ENCODE peak calls at places on chromosomes 2 and 18, in nine cellular contexts. G is colonic mucosa; K is fibroblast of lung; D is breast epithelium; Q is heart left ventricle; X is body of pancreas; M is CD8-positive, alpha-beta memory T cell; U is uterus; P is Panc1. J is an unnamed sample. For H3K9me3, the result is how much of the 10 kb centered on the place peaks cover.

GRCh38 chr18:58769321-58769720 is 95.4 kb upstream of the ZNF532 start:
- DNase-seq in G (no peak), K (no peak), D (no peak), Q (no peak), X (no peak), M (no peak), U (no peak), P (no peak), J (no peak)

GRCh38 chr2:28643324-28643723 is 108.3 kb upstream of the PPP1CB start:
- DNase-seq in G (no peak), K (no peak), D (no peak), Q (no peak), X (peak), M (no peak), U (peak), P (no peak), J (no peak)

GRCh38 chr2:54545700-54546450 is 89.7 kb downstream of the SPTBN1 start:
- DNase-seq in G (no peak), K (peak), D (no peak), Q (no peak), X (peak), M (no peak), U (no peak), P (peak), J (no peak)

GRCh38 chr2:231597014-231597611 is 4.4 kb downstream of the TEX44 start:
- DNase-seq in G (no peak), K (peak), D (no peak), Q (peak), X (no peak), M (no peak), U (no peak), P (no peak), J (no peak)

GRCh38 chr2:231181848-231182247 is 16.6 kb upstream of the ARMC9 start:
- DNase-seq in G (peak), K (peak), D (no peak), Q (peak), X (peak), M (no peak), U (no peak), P (peak), J (peak)

GRCh38 chr2:54610700-54611099 is 112.8 kb upstream of the EML6 start:
- DNase-seq in G (no peak), K (no peak), D (no peak), Q (no peak), X (no peak), M (no peak), U (no peak), P (no peak), J (no peak)

GRCh38 chr2:9174771-9175441 is 31.7 kb upstream of the ASAP2 start:
- DNase-seq in G (no peak), K (peak), D (no peak), Q (no peak), X (peak), M (no peak), U (no peak), P (no peak), J (peak)

GRCh38 chr2:96340493-96341414 is 5.2 kb downstream of the NCAPH start:
- DNase-seq in G (no peak), K (no peak), D (no peak), Q (no peak), X (no peak), M (no peak), U (no peak), P (no peak), J (no peak)

GRCh38 chr18:74310411-74310810 is 5.2 kb upstream of the C18orf63 start:
- DNase-seq in G (no peak), K (peak), D (no peak), Q (no peak), X (peak), M (no peak), U (no peak), P (peak), J (no peak)

GRCh38 chr2:128381001-128381938 is 62.6 kb upstream of the HS6ST1 start:
- DNase-seq in G (no peak), K (no peak), D (peak), Q (peak), X (peak), M (no peak), U (peak), P (no peak), J (peak)

GRCh38 chr2:177543007-177543760 is 150.6 kb downstream of the AGPS start:
- DNase-seq in G (no peak), K (peak), D (no peak), Q (no peak), X (peak), M (no peak), U (no peak), P (no peak), J (no peak)

GRCh38 chr18:28078298-28078697 is 98.6 kb downstream of the CDH2 start:
- DNase-seq in G (no peak), K (no peak), D (no peak), Q (no peak), X (no peak), M (no peak), U (no peak), P (no peak), J (no peak)

GRCh38 chr2:111071480-111072143 is 49.1 kb upstream of the BCL2L11 start:
- DNase-seq in G (no peak), K (peak), D (no peak), Q (no peak), X (peak), M (no peak), U (no peak), P (peak), J (no peak)

GRCh38 chr2:69989422-69990128 is 28.1 kb upstream of the ASPRV1 start:
- DNase-seq in G (peak), K (no peak), D (no peak), Q (no peak), X (no peak), M (no peak), U (no peak), P (no peak), J (no peak)

GRCh38 chr18:79784965-79785770 is 12.6 kb upstream of the KCNG2 start:
- DNase-seq in G (no peak), K (peak), D (no peak), Q (no peak), X (no peak), M (no peak), U (no peak), P (no peak), J (peak)

GRCh38 chr2:176173679-176174381 is 14.6 kb upstream of the HOXD1 start:
- DNase-seq in G (no peak), K (no peak), D (no peak), Q (no peak), X (no peak), M (no peak), U (no peak), P (no peak), J (no peak)
- H3K4me3 ChIP-seq in G (peak), K (no peak), D (no peak), Q (no peak), X (no peak), M (no peak), U (no peak), P (no peak), J (no peak)

GRCh38 chr2:42765686-42766085 is 1.8 kb upstream of the OXER1 start:
- DNase-seq in G (no peak), K (no peak), D (no peak), Q (no peak), X (no peak), M (no peak), U (no peak), P (no peak), J (no peak)

GRCh38 chr2:42762823-42763804 is 821 bp downstream of the OXER1 start:
- DNase-seq in G (no peak), K (no peak), D (no peak), Q (no peak), X (no peak), M (no peak), U (no peak), P (no peak), J (no peak)

GRCh38 chr2:42764096-42764495 is at the start of gene OXER1:
- DNase-seq in G (no peak), K (no peak), D (no peak), Q (no peak), X (peak), M (no peak), U (no peak), P (no peak), J (no peak)

GRCh38 chr2:42767080-42767898 is 3.4 kb upstream of the OXER1 start:
- DNase-seq in G (no peak), K (no peak), D (no peak), Q (no peak), X (no peak), M (no peak), U (no peak), P (no peak), J (no peak)

DNA sequence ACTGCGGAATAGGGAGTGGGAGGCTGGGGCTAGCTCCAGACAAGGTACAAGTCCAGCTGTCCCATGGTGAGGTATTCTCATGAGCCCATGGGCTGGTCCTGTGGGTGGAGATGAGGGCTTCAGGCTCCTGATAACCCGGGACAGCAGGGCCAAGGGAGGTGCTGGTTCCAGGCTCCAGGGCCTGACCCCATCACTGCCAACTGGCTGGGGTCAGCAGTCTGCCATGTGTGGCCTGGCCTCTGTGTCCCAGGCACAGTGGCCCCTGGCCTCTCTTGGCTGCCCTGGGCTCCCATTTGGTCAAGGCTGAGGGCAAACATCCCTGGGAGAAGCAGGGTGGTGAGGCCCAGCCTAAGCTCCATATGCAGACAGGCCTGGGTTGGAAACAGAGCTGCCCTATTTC is 966 bp upstream of the OXER1 start:
- DNase-seq in G (no peak), K (no peak), D (no peak), Q (no peak), X (no peak), M (no peak), U (no peak), P (no peak), J (no peak)
- H3K27ac ChIP-seq in G (no peak), K (no peak), D (no peak), Q (no peak), X (no peak), M (no peak), U (no peak), P (no peak), J (no peak)

GRCh38 chr2:63300835-63301234 is 250.2 kb downstream of the OTX1 start:
- DNase-seq in G (no peak), K (no peak), D (no peak), Q (no peak), X (no peak), M (no peak), U (no peak), P (no peak), J (no peak)

DNA sequence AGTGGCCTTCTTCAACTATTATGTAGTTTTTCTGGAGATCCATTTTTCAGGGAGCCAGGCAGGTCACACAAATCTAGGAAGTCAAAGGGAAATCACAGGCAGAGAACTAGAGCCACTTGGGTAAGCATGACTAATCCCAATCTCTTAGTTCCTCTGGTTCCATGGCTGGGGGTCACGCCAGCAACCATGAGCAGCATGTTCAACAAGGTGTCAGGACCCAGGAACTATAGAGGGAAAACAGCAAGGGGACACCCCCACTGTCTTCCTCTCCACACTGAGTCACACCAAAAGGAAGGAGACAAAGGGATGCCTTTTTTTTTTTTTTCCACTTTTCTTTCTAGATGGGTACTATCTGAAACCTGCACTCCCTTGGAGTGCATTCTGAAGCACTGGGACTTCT is 250.9 kb downstream of the OTX1 start:
- DNase-seq in G (no peak), K (no peak), D (no peak), Q (no peak), X (no peak), M (no peak), U (no peak), P (no peak), J (no peak)
- H3K9me3 ChIP-seq in G (under half), K (under half), D (half or more), Q (under half), X (half or more), M (under half), U (half or more), P (under half), J (half or more)

DNA sequence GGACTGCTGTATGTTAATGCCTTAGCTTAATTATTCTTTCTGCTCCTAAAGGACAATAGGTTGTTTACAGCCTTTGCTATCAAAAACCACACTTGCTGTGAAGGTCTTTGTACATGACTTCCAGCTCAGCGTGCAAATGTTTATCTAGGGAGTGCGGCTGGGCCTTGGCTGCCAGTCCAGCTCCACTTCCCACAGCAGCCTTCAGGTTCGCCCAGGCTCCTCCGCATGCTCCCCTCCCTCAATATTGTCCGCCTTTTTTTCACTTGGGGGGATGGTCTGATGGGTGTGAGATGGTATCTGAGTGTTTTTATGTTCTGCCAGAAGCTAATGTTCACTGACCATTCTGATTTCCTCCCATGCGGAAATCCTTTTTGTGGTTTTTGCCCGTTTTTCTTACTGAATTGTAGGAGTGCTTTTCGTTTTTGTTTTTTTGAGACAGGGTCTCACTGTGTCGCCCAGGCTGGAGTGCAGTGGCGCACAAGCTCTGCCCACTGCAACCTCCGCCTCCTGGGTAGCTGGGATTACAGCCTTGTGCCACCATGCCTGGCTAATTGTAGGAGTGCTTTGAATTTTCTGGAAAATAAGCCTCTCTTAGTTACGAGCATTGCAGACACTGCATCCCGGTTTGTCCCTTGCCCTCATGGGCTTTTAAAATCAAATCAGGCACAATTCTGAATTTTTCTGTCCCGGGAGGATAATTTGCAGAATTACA is 28.8 kb downstream of the SH3BP4 start:
- DNase-seq in G (peak), K (no peak), D (no peak), Q (peak), X (peak), M (no peak), U (no peak), P (no peak), J (no peak)
- H3K4me3 ChIP-seq in G (no peak), K (no peak), D (no peak), Q (no peak), X (no peak), M (no peak), U (no peak), P (peak), J (no peak)

DNA sequence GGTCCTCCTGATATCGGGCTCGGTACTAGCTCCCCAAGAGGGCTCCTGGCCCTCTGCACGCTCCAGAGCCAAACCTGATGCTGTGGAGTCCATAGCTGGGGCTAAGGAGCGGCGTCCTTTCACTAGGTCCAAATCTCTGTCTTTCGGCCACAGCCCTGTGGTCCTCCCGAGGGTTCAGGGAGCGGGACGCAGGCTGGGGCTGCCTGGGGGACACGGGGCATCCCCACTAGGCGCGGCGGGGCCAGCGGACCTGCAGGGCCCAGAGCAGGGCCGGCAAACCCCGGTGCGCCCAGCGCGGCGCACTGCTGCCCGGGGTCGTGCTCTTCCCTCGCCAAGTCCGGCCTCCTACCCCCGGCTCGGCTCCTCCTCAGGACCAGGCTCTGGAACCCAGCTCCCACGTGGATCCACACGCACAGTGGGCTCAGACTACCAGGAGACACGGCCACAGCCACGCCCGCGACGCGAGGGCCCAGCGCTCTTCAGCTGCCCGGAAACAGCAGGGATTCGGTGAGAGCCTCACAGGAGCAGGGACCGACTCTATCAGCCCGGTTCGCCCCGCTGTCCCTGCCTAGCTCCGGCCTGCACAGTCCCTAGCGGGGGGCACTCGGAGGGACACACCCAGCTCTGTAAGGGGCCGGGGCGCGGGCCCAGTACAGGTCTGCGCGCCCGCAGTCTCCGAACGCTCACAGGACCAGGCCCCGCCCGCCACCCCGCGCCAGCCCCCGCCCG is 593 bp downstream of the ZNF514 start:
- DNase-seq in G (peak), K (peak), D (peak), Q (peak), X (peak), M (no peak), U (peak), P (no peak), J (peak)
- H3K27ac ChIP-seq in G (peak), K (peak), D (peak), Q (peak), X (peak), M (peak), U (peak), P (peak), J (peak)

GRCh38 chr2:15997728-15998280 is 57.5 kb downstream of the MYCN start:
- DNase-seq in G (no peak), K (no peak), D (no peak), Q (no peak), X (no peak), M (no peak), U (no peak), P (no peak), J (no peak)
- H3K9me3 ChIP-seq in G (under half), K (under half), D (under half), Q (under half), X (under half), M (under half), U (under half), P (under half), J (under half)

GRCh38 chr2:187552959-187553681 is 1.1 kb downstream of the TFPI start:
- DNase-seq in G (no peak), K (peak), D (no peak), Q (no peak), X (no peak), M (no peak), U (no peak), P (no peak), J (no peak)
- H3K4me3 ChIP-seq in G (peak), K (peak), D (peak), Q (peak), X (peak), M (no peak), U (peak), P (peak), J (peak)

DNA sequence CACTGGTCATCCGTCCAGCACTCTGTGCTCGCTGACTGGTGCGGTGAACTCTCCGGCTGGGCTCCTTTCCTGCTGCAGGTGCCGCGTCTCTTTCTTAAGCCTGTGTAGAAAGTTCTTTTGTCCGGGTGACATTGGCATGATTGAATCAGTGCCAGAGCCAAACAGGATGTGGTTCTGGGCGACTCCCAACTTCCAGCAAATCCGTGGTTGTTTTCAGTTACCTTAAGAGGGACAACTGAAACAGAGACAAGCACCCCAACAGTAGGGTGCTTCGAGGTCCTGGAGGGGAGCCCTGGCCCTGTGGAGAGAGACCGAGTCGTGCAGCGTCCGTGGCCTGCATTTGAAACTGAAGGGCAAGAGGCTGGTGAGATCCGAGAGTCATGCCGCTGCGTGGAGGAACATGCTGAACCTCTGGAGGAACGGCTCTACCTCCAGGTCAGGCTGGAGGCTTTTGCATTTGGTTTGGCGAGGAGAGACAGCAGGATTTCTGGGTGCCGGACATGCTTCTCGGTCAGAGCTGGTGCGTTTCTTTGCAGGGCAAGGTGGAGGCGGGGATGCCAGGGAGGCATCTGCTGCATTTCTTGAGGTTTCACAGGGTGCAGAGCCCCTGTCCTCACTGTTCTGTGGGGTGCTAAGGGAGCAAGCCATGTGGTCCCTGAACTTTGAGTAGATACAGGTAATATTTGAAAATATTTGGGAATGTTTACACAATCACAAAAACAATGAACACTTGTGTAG is 26.8 kb downstream of the SH3BP4 start:
- DNase-seq in G (peak), K (peak), D (peak), Q (no peak), X (peak), M (no peak), U (no peak), P (no peak), J (no peak)
- H3K27ac ChIP-seq in G (peak), K (peak), D (peak), Q (peak), X (peak), M (no peak), U (peak), P (peak), J (peak)

GRCh38 chr2:225318440-225318839 is 81.1 kb upstream of the NYAP2 start:
- DNase-seq in G (no peak), K (no peak), D (no peak), Q (no peak), X (no peak), M (no peak), U (no peak), P (no peak), J (no peak)

GRCh38 chr2:225317191-225317590 is 82.3 kb upstream of the NYAP2 start:
- DNase-seq in G (no peak), K (no peak), D (no peak), Q (no peak), X (no peak), M (no peak), U (no peak), P (no peak), J (no peak)

DNA sequence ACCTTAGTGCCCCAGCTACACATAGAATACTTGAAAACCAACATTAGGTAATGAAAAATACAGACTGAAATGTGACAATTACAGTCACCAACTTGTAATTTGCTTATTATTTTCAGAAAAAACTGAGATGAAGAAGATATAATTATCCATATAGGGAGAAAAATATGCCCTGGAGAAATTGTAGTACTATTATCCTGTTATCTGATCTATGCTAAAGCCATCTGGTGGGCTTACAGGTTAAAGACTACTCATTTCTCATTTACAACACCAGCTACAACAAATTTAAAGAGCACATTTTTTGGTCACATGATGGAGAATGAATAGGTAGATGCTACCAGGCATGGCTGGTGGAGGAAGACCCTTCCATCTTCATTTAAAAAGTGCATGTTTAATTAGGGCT is 79.6 kb upstream of the NYAP2 start:
- DNase-seq in G (no peak), K (no peak), D (no peak), Q (no peak), X (no peak), M (no peak), U (no peak), P (no peak), J (no peak)
- H3K9me3 ChIP-seq in G (under half), K (under half), D (under half), Q (under half), X (under half), M (under half), U (under half), P (under half), J (under half)

GRCh38 chr2:108589372-108589771 is 55.1 kb downstream of the LIMS1 start:
- DNase-seq in G (no peak), K (no peak), D (no peak), Q (no peak), X (no peak), M (no peak), U (no peak), P (no peak), J (no peak)
- H3K4me3 ChIP-seq in G (no peak), K (no peak), D (no peak), Q (peak), X (no peak), M (no peak), U (no peak), P (no peak), J (peak)

J was measured in left lung.